ENCODE peak calls at places on chromosomes 11 and 22, in five cellular contexts. Q is H1, B is BJ, U is MM.1S, I is HFF-Myc. W is an unnamed sample.

GRCh38 chr11:2096919-2097301 is 42.3 kb downstream of the IGF2 start:
- DNase-seq in U (no peak), Q (no peak), B (no peak), I (no peak), W (peak)

GRCh38 chr11:87137711-87138110 is 100.0 kb downstream of the TMEM135 start:
- DNase-seq in I (peak), B (peak), Q (no peak), U (no peak), W (no peak)

GRCh38 chr11:36605221-36606216 is 7.5 kb upstream of the RAG2 start:
- DNase-seq in I (no peak), B (no peak), Q (no peak), U (peak), W (no peak)

GRCh38 chr22:23117890-23118646 is 23.7 kb downstream of the RSPH14 start:
- DNase-seq in Q (no peak), B (no peak), I (no peak), U (no peak), W (no peak)

GRCh38 chr11:69516526-69516925 is 35.1 kb downstream of the LINC01488 start:
- DNase-seq in U (no peak), I (no peak), B (no peak), Q (no peak), W (peak)

GRCh38 chr22:41449321-41449720 is 2.7 kb upstream of the TOB2 start:
- DNase-seq in B (no peak), Q (no peak), U (no peak), I (no peak), W (no peak)

GRCh38 chr11:563812-564578 is 3.2 kb downstream of the RASSF7 start:
- DNase-seq in Q (no peak), B (no peak), I (no peak), U (no peak), W (no peak)

GRCh38 chr11:122681731-122682130 is 26.2 kb downstream of the UBASH3B start:
- DNase-seq in B (no peak), Q (no peak), U (no peak), I (no peak), W (no peak)

GRCh38 chr11:116980136-116980793 is 118.0 kb downstream of the SIK3 start:
- DNase-seq in I (no peak), B (no peak), Q (no peak), U (no peak), W (no peak)

GRCh38 chr11:36233226-36233625 is 56.0 kb downstream of the COMMD9 start:
- DNase-seq in B (no peak), I (no peak), Q (no peak), U (no peak), W (no peak)

GRCh38 chr22:21623402-21623970 is 6.3 kb downstream of the YDJC start:
- DNase-seq in I (no peak), U (no peak), Q (no peak), B (no peak), W (no peak)

GRCh38 chr11:70733327-70734325 is 335.3 kb downstream of the CTTN start:
- DNase-seq in B (no peak), Q (no peak), U (no peak), I (no peak), W (no peak)

DNA sequence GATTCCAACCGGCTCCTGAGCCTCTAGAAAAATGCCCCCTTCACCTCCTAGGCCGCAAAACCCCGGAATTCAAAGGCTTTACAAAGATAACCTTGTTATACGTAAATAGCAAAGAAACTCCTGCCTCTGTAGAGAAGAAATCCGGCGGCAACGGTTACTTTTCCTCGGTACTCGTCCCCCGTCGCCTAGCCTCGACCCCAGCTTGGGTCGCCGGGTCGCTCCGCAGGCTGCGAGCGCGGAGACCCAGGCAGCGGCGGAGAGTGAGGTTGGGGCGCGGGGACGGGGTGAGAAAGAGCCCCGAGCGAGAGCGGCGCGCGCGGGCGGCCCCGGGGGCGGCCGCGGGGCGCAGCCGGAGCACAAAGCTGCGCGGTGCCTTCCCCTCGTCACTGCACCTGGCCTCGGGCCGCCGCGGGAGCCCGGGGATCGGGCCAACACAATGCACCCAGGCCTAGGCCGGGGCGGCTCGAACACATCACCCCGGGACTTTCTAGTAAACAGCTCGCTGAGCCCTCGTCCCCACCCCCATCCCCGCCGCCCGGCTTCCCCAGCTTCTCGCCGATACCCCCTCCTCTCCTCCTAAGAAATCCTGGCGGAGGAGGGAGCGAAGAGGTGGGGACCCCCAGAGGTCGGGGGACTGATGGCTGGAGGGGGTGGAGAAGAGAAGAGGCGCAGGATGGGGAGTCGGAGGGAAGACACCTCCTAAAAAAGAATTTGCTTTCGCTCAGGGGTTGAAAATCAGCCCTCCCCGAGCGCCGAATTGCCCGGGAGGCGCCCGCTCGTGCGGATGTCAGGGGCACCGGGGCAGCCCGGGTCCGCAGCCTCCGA is 874 bp downstream of the MPPED2 start:
- DNase-seq in B (no peak), U (peak), Q (peak), I (no peak), W (no peak)
- TF ChIP-seq CTCF in B (no peak), U (no peak), Q (no peak), I (no peak), W (no peak)

GRCh38 chr11:80023416-80023815 is 582.6 kb upstream of the TENM4 start:
- DNase-seq in B (no peak), U (no peak), I (no peak), Q (no peak), W (no peak)
- TF ChIP-seq CTCF in B (no peak), U (no peak), I (no peak), Q (no peak), W (no peak)

GRCh38 chr22:39652990-39653786 is 82.6 kb downstream of the CACNA1I start:
- DNase-seq in B (no peak), Q (no peak), U (no peak), I (no peak), W (no peak)
- TF ChIP-seq CTCF in B (no peak), Q (no peak), U (no peak), I (no peak), W (no peak)

DNA sequence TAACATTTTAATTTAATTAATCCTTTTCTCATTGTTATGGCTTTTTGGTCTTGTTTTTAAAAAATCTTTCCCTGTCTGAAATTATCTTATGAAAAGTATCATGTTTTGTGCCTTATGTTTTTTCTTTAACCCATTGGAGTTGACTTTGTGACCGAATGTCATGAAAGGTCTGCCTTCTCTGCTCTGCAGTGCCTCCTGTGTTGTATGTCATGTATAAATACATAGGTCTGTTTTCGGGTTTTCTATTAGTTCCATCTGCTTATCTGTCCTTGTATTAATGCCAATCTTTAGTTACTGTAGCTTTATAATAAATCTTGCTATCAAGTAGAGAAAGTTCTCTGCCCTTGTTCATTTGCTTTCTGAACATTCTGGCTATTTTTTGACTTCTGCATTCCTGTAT is 73.0 kb downstream of the ZBTB44 start:
- DNase-seq in I (no peak), Q (no peak), B (no peak), U (no peak), W (no peak)
- TF ChIP-seq CTCF in I (no peak), Q (peak), B (no peak), U (peak), W (no peak)

GRCh38 chr11:107860688-107861087 is 2.1 kb upstream of the SLC35F2 start:
- DNase-seq in U (no peak), I (no peak), B (no peak), Q (no peak), W (no peak)
- TF ChIP-seq CTCF in U (no peak), I (no peak), B (no peak), Q (no peak), W (no peak)

DNA sequence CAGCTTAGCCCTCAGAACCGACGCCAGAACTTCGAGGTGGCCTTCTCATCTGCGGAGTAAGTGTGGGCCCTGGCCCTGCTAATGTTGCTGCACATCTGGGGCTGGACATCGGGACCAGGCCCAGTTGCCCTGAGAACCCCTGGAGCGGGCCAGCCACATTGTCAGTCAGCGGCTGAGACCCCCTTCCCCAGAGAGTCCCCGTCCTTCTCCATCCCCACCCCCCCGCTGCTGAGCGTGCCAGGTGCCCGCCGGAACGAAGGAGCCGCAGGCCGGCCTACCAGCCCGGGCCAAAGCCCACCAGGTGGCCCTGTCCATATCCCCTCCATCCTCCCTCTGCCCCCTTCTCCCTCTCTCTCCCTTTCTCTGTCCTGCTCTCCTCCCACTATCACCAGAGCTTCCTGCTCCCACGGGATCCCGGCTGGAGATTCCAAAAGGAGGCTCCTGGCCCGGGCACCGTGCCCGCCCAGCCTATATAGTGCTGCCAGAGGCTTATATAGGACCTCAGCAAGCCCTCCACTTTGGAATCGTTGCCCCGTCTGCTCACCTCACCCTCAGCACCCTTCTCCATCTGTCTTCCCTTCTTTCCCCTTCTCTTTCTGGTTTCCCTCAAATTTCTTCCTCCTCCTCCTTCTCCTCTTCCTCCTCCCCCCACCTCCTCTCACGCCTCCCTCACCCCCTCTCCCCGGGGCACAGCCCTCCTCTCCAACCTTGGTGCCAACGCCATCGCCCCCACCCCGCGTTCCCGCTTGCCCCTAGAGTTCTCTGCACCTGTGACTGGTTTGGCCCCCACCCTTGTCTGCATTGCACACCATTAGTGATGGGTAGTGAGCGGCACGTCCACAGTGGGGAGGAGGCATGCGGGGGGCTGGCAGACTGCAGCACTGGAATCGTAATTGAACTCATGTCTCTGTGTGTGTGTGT is 7.3 kb downstream of the SELENOM start:
- DNase-seq in I (no peak), U (no peak), Q (no peak), B (no peak), W (no peak)
- TF ChIP-seq CTCF in I (no peak), U (no peak), Q (no peak), B (no peak), W (no peak)

DNA sequence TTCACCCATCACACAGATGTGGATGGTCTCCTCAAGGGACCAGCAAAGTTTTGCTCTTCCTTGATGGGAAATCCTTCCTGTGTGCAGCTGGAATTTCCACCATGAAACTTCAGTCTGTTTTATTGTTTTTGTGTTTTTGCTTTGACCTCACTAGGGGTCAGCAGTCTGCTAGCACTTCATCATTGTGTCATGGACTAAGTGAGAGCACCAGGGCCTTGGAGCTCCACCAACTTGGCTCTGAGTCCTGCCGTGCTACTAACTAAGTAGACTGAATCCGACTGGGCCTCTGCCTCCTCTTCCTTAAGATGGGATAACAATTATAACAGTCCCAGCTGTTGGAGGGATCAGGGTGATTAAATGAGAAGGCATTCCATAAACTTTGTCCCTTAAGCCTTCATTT is 305.8 kb upstream of the NCAM1 start:
- DNase-seq in I (peak), Q (no peak), B (peak), U (no peak), W (peak)
- TF ChIP-seq CTCF in I (no peak), Q (no peak), B (no peak), U (no peak), W (no peak)

W was measured in MCF 10A.